ENCODE peak calls at places on chromosomes 1 and 21, in four cellular contexts. J, U, T and K are unnamed samples.

GRCh38 chr1:175757381-175758015 is 14.1 kb upstream of the TNR start:
- DNase-seq in U (peak), J (peak), T (no peak), K (peak)

GRCh38 chr1:86016076-86016746 is 140.4 kb downstream of the COL24A1 start:
- DNase-seq in J (no peak), T (no peak), U (no peak), K (no peak)

GRCh38 chr1:185017966-185018365 is 27.4 kb upstream of the RNF2 start:
- DNase-seq in U (no peak), T (no peak), J (no peak), K (no peak)

GRCh38 chr1:17553970-17554369 is 14.5 kb downstream of the ARHGEF10L start:
- DNase-seq in T (no peak), J (no peak), U (peak), K (no peak)

GRCh38 chr1:89995595-89996397 is 886 bp downstream of the ZNF326 start:
- DNase-seq in J (peak), T (no peak), U (no peak), K (no peak)

GRCh38 chr1:40032240-40032891 is 8.2 kb upstream of the CAP1 start:
- DNase-seq in T (no peak), J (peak), U (peak), K (no peak)

GRCh38 chr1:9860887-9861286 is 37.1 kb upstream of the CLSTN1 start:
- DNase-seq in U (no peak), J (no peak), T (no peak), K (no peak)

GRCh38 chr1:178005450-178005849 is 35.6 kb upstream of the SEC16B start:
- DNase-seq in U (no peak), J (no peak), T (no peak), K (no peak)

GRCh38 chr1:86068126-86068805 is 88.3 kb downstream of the COL24A1 start:
- DNase-seq in U (no peak), T (peak), J (no peak), K (no peak)

GRCh38 chr1:24764848-24765247 is 19.6 kb downstream of the CLIC4 start:
- DNase-seq in J (no peak), U (no peak), T (no peak), K (no peak)

GRCh38 chr21:17585875-17586450 is 26.7 kb downstream of the BTG3 start:
- DNase-seq in J (no peak), T (no peak), U (peak), K (no peak)

GRCh38 chr1:243751506-243751905 is 98.5 kb downstream of the AKT3 start:
- DNase-seq in T (no peak), U (no peak), J (no peak), K (no peak)

GRCh38 chr1:168081373-168082007 is 55.2 kb downstream of the GPR161 start:
- DNase-seq in T (peak), U (no peak), J (no peak), K (no peak)

GRCh38 chr1:237386362-237387143 is 344.6 kb downstream of the RYR2 start:
- DNase-seq in T (no peak), J (no peak), U (peak), K (no peak)

GRCh38 chr1:74652711-74653131 is 20.9 kb downstream of the ERICH3 start:
- DNase-seq in J (no peak), U (no peak), T (no peak), K (peak)

GRCh38 chr1:205907794-205908193 is 35.5 kb downstream of the SLC26A9 start:
- DNase-seq in U (peak), T (no peak), J (no peak), K (no peak)

GRCh38 chr1:89633745-89634625 is 1.1 kb downstream of the LRRC8C start:
- DNase-seq in U (no peak), J (peak), T (no peak), K (no peak)

GRCh38 chr1:19024532-19024931 is 68.1 kb upstream of the IFFO2 start:
- DNase-seq in T (no peak), U (no peak), J (no peak), K (no peak)

GRCh38 chr1:183291802-183292515 is 105.9 kb downstream of the LAMC2 start:
- DNase-seq in T (no peak), U (no peak), J (no peak), K (no peak)

GRCh38 chr1:26016258-26016943 is 5.2 kb upstream of the EXTL1 start:
- DNase-seq in U (no peak), T (no peak), J (no peak), K (no peak)

GRCh38 chr21:17726047-17726446 is 93.1 kb downstream of the C21orf91 start:
- DNase-seq in T (no peak), J (no peak), U (peak), K (no peak)

GRCh38 chr1:25631750-25632495 is 15.3 kb downstream of the MAN1C1 start:
- DNase-seq in T (no peak), J (no peak), U (no peak), K (no peak)

GRCh38 chr1:198829948-198830347 is 191.1 kb downstream of the PTPRC start:
- DNase-seq in U (no peak), J (no peak), T (no peak), K (no peak)

GRCh38 chr1:90502696-90503095 is 214.4 kb downstream of the BARHL2 start:
- DNase-seq in J (no peak), T (no peak), U (no peak), K (no peak)

GRCh38 chr21:16794944-16795343 is 717.9 kb upstream of the CXADR start:
- DNase-seq in U (no peak), T (no peak), J (no peak), K (no peak)

GRCh38 chr1:33971913-33972312 is 108.0 kb downstream of the HMGB4 start:
- DNase-seq in J (no peak), U (no peak), T (no peak), K (no peak)

GRCh38 chr1:33317946-33318345 is 3.0 kb downstream of the A3GALT2 start:
- DNase-seq in U (no peak), J (no peak), T (no peak), K (no peak)

GRCh38 chr1:66505671-66506392 is 28.1 kb upstream of the SGIP1 start:
- DNase-seq in U (no peak), J (no peak), T (no peak), K (no peak)

GRCh38 chr1:48031676-48032075 is 34.5 kb upstream of the TRABD2B start:
- DNase-seq in U (no peak), T (no peak), J (no peak), K (no peak)

GRCh38 chr1:905071-905749 is 18.5 kb upstream of the SAMD11 start:
- DNase-seq in U (no peak), T (peak), J (peak), K (peak)

GRCh38 chr1:94803517-94804441 is 16.4 kb upstream of the SLC44A3 start:
- DNase-seq in J (peak), T (peak), U (no peak), K (no peak)

GRCh38 chr1:113895084-113895483 is 7.7 kb upstream of the BCL2L15 start:
- DNase-seq in T (peak), J (no peak), U (no peak), K (no peak)

GRCh38 chr1:228852511-228853088 is 117.3 kb downstream of the RHOU start:
- DNase-seq in T (peak), U (no peak), J (no peak), K (no peak)

DNA sequence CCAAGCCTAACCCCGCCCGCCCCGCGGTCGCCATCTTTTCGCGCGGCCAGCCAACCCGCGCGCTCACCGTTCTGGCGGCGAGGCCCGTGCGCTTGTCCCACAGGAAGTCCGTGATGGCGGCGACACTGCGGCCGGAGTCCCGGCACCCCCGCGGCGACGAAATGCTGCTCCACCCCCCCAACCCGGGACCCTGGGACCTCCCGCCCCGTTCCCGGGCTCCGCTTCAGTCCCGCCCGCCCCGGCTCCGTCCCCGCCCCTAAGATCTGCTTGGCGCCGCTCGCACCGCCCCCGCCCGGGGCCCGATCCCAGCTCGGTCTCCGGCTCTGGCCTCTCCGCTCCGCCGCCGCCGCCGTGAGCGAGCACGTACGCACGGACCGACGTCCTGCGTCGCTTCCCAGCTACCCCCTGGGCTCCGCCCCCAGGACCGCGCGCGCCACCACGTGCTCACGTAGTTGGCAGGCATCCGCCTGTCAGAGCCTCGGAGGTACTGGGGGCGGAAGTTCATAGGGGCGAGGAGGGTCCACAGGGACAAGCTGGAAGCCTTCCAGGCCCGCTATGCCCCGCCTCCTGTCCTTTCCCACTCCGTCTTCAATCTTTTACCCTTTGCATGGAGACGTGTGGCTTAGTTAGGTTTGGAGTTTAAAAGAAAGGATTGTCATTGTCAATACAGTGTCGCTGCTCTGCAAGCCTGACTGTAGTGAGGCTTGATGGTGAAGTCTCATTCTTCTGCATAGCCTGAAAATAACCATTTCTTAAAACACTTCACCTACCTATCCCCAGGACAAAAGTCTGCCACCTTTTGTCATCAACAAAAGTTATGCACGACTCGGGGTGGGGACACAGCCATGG is at the start of gene CLK2:
- DNase-seq in U (peak), J (peak), T (peak), K (peak)
- TF ChIP-seq POLR2A in U (peak), J (peak), T (peak), K (peak)

DNA sequence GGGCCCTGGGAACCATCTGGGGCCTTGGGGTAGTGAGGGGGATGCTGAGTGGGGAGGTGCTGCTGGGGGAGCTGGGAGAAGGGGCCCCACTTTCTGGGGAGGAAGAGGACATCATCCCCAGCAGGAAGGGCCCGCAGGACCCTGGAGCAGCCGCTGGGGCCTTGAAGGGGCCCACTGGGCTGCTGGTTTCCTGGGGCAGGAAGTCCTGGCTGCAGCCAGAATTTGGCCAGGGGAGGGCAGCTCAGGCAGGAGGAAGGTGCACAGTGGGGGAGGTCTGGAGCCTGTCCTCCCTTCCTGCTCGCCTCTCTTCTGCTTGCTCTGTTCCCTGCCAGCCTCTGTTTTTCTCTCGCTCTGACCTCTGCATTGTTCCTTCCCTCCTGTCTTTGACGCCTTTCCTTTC is 23.8 kb downstream of the ACOT11 start:
- DNase-seq in U (no peak), J (no peak), T (no peak), K (no peak)
- TF ChIP-seq POLR2AphosphoS5 in U (no peak), J (no peak), T (no peak), K (no peak)

DNA sequence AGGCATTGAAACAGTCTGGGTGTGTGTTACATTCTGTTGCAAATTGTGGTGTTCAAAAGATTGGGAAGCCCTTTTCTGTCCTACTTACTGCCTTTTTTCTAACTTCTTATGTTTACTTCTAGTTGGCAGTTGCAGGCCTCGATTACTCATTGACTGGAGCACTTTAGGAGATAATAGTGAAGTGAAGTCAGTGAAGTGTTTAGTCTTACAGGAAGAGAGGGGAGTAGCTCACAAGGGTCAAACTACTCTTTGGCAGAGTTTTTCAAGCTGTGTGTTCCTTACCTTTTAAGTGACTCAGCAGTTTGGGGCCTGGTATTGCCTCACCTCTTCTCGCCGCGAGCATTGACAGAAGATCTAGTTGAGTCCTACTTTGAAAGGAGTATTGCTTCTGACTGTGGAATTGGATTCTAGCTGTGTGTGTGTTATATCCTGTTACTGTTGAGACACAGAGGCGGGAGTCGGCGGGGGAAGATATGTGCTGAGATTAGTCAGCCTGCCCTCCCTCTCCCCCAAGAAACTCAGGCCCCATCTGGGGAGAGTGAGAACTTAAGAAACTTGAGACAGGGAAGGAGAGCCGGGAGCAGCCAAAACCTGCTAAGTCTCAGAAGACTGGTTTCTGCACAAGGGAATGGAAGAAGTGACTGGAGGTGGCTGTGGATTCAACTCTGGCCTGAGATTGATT is 19.3 kb downstream of the AHCYL1 start:
- DNase-seq in T (peak), J (peak), U (peak), K (no peak)
- TF ChIP-seq POLR2A in T (no peak), J (peak), U (no peak), K (no peak)

DNA sequence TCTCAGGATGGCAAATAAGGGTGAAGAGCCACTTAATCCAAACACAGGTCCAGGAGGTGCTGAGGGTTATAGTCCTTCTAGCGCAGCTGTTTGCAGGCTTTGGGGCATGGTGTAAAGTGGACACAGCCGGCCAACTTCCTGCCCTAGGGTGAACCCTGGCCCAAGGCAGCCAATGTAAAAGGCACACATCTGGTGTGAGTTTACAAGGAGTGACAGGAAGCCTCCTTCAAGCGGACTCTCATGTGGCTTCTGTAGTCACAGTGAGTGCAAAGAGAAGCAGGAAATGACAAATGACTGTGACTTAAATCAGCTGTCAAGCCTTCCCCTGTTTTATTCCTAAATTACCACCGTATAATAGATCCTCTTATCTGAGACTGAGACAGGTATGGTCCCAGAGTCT is 213.0 kb downstream of the CRB1 start:
- DNase-seq in J (no peak), U (no peak), T (no peak), K (no peak)
- TF ChIP-seq POLR2AphosphoS5 in J (no peak), U (no peak), T (no peak), K (no peak)

GRCh38 chr1:111221633-111222286 is 5.8 kb upstream of the CHI3L2 start:
- DNase-seq in U (no peak), J (peak), T (no peak), K (no peak)
- TF ChIP-seq POLR2A in U (no peak), J (no peak), T (no peak), K (peak)

DNA sequence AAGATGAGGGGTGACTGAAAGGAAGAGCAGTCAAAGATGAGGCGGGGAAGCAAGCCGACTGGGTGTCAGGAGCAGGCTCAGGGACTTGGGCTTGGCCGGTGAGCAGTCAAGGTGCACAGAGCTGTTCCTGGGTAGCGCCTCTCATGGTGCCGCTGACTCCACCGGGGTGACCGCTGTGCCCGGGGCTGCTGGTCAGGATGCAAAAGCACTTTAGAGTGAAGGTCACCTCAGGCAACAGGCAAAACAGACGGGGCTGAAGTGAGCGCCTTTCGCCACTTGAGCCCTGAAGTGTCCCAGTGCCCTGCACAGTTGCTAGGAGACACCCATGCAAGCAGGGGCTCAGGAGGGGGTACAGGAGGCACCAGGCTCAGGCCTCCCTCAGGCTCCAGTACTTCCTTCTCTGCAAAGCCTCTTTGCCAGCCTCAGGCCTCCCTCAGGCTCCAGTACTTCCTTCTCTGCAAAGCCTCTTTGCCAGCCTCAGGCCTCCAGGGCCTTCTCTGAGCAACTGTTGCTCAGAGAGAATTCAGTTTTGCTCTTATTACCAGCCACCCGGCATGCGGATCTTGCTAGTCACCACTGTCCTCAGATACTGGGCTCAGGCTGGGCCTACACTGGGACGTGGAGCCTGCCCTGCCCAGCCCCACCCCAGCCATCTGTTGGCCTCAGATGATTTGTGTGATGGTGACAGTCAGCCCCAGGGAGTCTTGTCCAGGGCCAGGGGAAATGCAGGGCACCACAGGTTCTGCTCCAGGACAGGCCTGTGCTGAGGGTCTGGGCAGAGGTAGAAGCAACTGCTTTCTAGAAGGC is 99.7 kb upstream of the IRF2BP2 start:
- DNase-seq in U (no peak), T (peak), J (peak), K (no peak)
- TF ChIP-seq POLR2AphosphoS5 in U (no peak), T (no peak), J (no peak), K (no peak)

DNA sequence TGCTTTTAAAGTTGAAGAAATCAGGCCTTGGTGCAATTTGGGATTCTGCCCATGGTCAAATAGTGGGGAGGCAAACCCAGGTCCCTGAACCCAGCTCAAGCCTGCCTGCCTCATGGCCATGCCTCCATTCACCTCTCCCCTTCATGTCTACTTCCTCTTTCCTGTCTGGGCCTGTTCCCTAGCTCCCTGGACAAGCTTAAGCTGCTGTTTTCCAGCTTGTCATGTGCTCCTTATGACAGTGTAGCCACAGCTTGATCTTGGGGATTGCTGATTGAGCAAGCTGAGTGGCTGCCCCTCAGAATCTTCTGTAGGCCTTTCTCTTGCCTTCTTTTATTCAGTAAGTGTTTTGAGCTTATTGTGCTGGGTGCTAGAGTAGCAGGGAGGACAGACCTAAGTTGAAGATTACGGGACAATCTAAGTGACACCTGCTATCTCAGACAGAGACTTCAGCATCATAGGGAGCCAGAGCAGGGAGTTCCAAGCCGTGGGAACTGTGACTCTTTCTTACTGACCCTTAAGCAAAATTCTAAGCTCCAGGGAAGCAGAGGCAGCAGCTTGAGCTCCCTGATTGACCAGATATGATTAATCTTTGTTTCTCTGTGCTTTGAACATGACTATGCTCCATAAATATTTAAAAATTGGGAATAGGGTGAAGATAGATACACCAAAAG is 520 bp upstream of the MR1 start:
- DNase-seq in J (peak), T (peak), U (peak), K (no peak)
- TF ChIP-seq POLR2A in J (no peak), T (no peak), U (peak), K (peak)

GRCh38 chr1:118812555-118812954 is 175.6 kb downstream of the TBX15 start:
- DNase-seq in T (no peak), J (no peak), U (no peak), K (no peak)
- TF ChIP-seq POLR2AphosphoS5 in T (no peak), J (no peak), U (no peak), K (no peak)

DNA sequence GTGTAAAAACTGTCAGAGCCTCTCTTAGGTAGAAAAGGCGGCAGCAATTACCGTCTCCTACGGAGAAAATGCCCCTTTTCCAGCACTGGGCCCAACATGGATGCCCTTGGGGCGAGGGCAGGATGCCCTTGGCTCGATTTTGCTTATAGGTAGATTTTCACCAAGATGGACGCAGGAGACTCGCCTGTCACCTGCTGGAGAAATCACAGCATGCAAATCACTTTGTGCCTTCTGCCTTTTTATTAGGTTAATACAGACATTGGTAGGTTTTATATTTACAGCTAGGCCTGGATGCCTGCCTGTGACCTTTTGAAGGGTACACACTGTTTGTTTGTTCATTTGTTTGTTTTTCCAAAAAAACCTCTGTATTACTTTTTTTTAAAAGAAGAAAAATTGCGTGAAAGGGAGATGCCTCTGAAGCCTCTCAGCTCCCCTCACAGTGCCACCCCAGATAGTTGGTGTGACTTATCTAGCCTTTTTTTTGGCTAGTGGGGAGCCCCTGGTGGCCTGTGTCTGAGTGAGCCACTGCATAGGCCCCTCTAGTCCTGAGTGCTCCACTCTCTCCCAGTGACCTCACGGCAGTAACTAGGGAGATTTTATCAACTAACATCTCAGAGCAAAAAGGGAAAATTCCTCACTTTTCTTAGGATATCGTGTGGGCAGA is 2.5 kb downstream of the ATP1B1 start:
- DNase-seq in J (peak), T (peak), U (no peak), K (no peak)
- TF ChIP-seq POLR2A in J (no peak), T (no peak), U (no peak), K (no peak)

GRCh38 chr1:160662888-160663287 is 16.0 kb upstream of the SLAMF1 start:
- DNase-seq in U (no peak), J (no peak), T (no peak), K (no peak)
- TF ChIP-seq POLR2AphosphoS5 in U (no peak), J (no peak), T (no peak), K (no peak)